ENCODE peak calls at places on chromosomes 6 and 20, in four cellular contexts. One of them, this sample, is unnamed.
A peak's percentile ranks its signal among the peaks of the same experiment; 100 is the strongest.

GRCh38 chr6:17015144-17015543 is 86.7 kb upstream of the STMND1 start:
- DNase-seq in K562: no peak
- DNase-seq in GM12878: peak; percentile 13
- DNase-seq in HepG2: no peak
- DNase-seq in this sample: no peak

GRCh38 chr6:159169193-159169555 is at the start of gene FNDC1:
- DNase-seq in K562: peak; percentile 79
- DNase-seq in GM12878: no peak
- DNase-seq in HepG2: no peak
- DNase-seq in this sample: peak; percentile 92

GRCh38 chr6:52976591-52977035 is 18.5 kb downstream of the GSTA4 start:
- DNase-seq in K562: no peak
- DNase-seq in GM12878: no peak
- DNase-seq in HepG2: no peak
- DNase-seq in this sample: no peak

GRCh38 chr6:74853991-74854390 is 351.9 kb downstream of the COL12A1 start:
- DNase-seq in K562: no peak
- DNase-seq in GM12878: no peak
- DNase-seq in HepG2: no peak
- DNase-seq in this sample: no peak

GRCh38 chr20:23179766-23180403 is 93.8 kb upstream of the CD93 start:
- DNase-seq in K562: no peak
- DNase-seq in GM12878: no peak
- DNase-seq in HepG2: no peak
- DNase-seq in this sample: no peak

GRCh38 chr6:24536466-24536865 is 41.7 kb downstream of the ALDH5A1 start:
- DNase-seq in K562: no peak
- DNase-seq in GM12878: no peak
- DNase-seq in HepG2: no peak
- DNase-seq in this sample: no peak

GRCh38 chr6:88870728-88871330 is 92.6 kb downstream of the RNGTT start:
- DNase-seq in K562: peak; percentile 30
- DNase-seq in GM12878: peak; percentile 39
- DNase-seq in HepG2: peak; percentile 50
- DNase-seq in this sample: peak; percentile 18

GRCh38 chr20:4165984-4166725 is 150.8 kb upstream of the RNF24 start:
- DNase-seq in K562: no peak
- DNase-seq in GM12878: no peak
- DNase-seq in HepG2: no peak
- DNase-seq in this sample: no peak

GRCh38 chr20:35842361-35842760 is 70.5 kb downstream of the PHF20 start:
- DNase-seq in K562: no peak
- DNase-seq in GM12878: no peak
- DNase-seq in HepG2: no peak
- DNase-seq in this sample: no peak

GRCh38 chr20:19404836-19405235 is 192.4 kb downstream of the SLC24A3 start:
- DNase-seq in K562: no peak
- DNase-seq in GM12878: no peak
- DNase-seq in HepG2: no peak
- DNase-seq in this sample: no peak

GRCh38 chr6:30664994-30665767 is 7.6 kb downstream of the DHX16 start:
- DNase-seq in K562: no peak
- DNase-seq in GM12878: no peak
- DNase-seq in HepG2: no peak
- DNase-seq in this sample: no peak

GRCh38 chr20:2859330-2860121 is 13.8 kb upstream of the PTPRA start:
- DNase-seq in K562: no peak
- DNase-seq in GM12878: no peak
- DNase-seq in HepG2: no peak
- DNase-seq in this sample: no peak

GRCh38 chr6:139882977-139883728 is 508.7 kb upstream of the CITED2 start:
- DNase-seq in K562: no peak
- DNase-seq in GM12878: no peak
- DNase-seq in HepG2: peak; percentile 7
- DNase-seq in this sample: no peak

GRCh38 chr6:142510217-142510616 is 208.4 kb downstream of the ADGRG6 start:
- DNase-seq in K562: no peak
- DNase-seq in GM12878: no peak
- DNase-seq in HepG2: no peak
- DNase-seq in this sample: no peak

GRCh38 chr6:142501795-142502194 is 200.0 kb downstream of the ADGRG6 start:
- DNase-seq in K562: no peak
- DNase-seq in GM12878: no peak
- DNase-seq in HepG2: no peak
- DNase-seq in this sample: no peak

DNA sequence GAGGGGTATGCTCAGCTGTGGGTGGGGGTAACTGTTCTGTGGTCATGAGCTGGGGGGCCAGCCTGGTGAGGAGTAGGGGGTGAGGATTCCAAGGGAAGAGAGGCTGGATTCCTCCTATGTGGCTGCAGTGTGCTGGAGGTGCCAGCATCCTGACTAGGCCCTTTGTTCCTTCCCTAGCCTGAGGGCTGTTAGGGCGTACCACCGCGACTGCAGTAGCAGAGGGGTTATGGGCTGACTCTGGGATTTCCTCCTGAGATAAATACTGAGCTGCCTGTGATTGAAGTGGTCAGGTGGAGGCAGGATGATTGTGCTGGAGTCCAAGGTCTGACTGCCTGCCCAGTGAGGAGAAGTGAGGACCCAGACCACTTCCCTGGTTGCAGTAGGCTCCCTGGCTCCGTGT is 205.3 kb downstream of the ADGRG6 start:
- DNase-seq in K562: no peak
- DNase-seq in GM12878: no peak
- DNase-seq in HepG2: no peak
- DNase-seq in this sample: no peak
- TF ChIP-seq FOXK2 in K562: no peak
- TF ChIP-seq FOXK2 in GM12878: no peak
- TF ChIP-seq FOXK2 in HepG2: no peak
- TF ChIP-seq FOXK2 in this sample: no peak

GRCh38 chr20:57804470-57805250 is 94.8 kb upstream of the PMEPA1 start:
- DNase-seq in K562: no peak
- DNase-seq in GM12878: no peak
- DNase-seq in HepG2: no peak
- DNase-seq in this sample: no peak
- TF ChIP-seq FOXK2 in K562: no peak
- TF ChIP-seq FOXK2 in GM12878: no peak
- TF ChIP-seq FOXK2 in HepG2: no peak
- TF ChIP-seq FOXK2 in this sample: no peak

GRCh38 chr6:105318660-105319059 is 84.2 kb downstream of the PREP start:
- DNase-seq in K562: no peak
- DNase-seq in GM12878: no peak
- DNase-seq in HepG2: no peak
- DNase-seq in this sample: no peak
- TF ChIP-seq FOXK2 in K562: no peak
- TF ChIP-seq FOXK2 in GM12878: no peak
- TF ChIP-seq FOXK2 in HepG2: no peak
- TF ChIP-seq FOXK2 in this sample: no peak

DNA sequence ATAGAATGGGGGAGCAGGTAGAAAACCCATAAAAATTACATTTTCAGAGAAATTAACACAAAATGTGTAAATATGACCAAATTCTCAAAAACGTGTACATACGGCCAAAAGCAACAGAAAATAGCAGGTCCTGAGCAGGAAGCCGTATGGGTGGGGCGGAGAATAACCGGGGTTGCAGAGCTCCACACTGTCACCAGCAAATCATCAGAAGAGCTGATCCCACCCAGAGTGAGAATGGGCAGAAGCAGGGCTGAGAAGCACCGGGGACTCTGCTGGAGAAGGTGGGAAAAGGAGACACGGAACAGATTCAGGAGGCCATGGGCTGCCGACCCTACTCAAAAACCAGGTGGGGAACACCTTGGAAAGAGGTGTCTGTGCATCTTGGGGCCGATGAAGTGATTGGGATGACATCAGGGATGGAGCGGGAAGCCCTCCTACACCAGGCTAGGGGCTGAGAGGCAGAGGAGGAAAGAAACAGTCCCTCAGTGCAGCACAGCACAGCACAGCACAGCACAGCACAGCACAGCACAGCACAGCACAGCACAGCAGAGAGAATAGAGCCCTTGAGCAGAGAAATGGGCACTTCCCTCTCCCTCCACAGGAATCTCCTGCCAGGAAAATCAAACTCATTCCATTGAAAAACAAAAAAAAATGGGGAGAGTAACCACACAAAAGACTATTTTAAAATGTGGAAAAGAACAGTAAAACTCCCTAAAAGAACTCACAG is 22.3 kb downstream of the STX7 start:
- DNase-seq in K562: no peak
- DNase-seq in GM12878: no peak
- DNase-seq in HepG2: no peak
- DNase-seq in this sample: no peak
- TF ChIP-seq FOXK2 in K562: no peak
- TF ChIP-seq FOXK2 in GM12878: no peak
- TF ChIP-seq FOXK2 in HepG2: no peak
- TF ChIP-seq FOXK2 in this sample: no peak

DNA sequence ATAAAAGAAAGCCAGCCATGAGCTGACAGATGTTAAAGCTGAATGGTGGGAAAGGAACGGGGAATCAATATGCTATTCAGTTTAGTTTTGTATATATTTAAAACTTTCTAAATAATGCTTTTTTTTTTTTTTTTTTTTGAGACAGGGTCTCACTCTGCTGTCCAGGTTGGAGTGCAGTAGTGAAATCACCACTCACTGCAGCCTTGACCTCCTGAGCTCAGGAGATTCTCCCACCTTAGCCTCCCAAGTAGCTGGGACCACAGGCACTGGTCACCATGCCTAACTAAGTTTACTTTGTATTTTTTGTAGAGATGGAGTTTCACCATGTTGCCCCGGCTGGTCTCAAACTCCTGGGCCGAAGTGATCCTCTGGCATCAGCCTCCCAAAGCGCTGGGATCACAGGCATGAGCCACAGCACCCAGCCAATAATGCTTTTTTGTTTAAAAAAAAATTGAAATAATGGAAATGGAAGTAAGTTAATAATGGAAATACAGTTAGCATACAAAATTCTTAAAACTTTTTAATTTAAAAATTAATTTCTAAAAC is 19.1 kb downstream of the EPB41L2 start:
- DNase-seq in K562: no peak
- DNase-seq in GM12878: no peak
- DNase-seq in HepG2: no peak
- DNase-seq in this sample: no peak
- TF ChIP-seq FOXK2 in K562: no peak
- TF ChIP-seq FOXK2 in GM12878: no peak
- TF ChIP-seq FOXK2 in HepG2: no peak
- TF ChIP-seq FOXK2 in this sample: no peak

GRCh38 chr20:51826372-51826771 is 24.1 kb upstream of the SALL4 start:
- DNase-seq in K562: no peak
- DNase-seq in GM12878: no peak
- DNase-seq in HepG2: no peak
- DNase-seq in this sample: no peak
- TF ChIP-seq FOXK2 in K562: no peak
- TF ChIP-seq FOXK2 in GM12878: no peak
- TF ChIP-seq FOXK2 in HepG2: no peak
- TF ChIP-seq FOXK2 in this sample: no peak